ENCODE peak calls at places on chromosomes 1 and 21, in five cellular contexts. One of them, this sample, is unnamed.

GRCh38 chr1:50704126-50704525 is 255.9 kb downstream of the FAF1 start:
- DNase-seq in SK-N-SH: peak
- DNase-seq in HepG2: peak
- DNase-seq in K562: peak
- DNase-seq in HCT116: peak
- DNase-seq in this sample: no peak

GRCh38 chr1:54543729-54544496 is 4.1 kb upstream of the ACOT11 start:
- DNase-seq in SK-N-SH: peak
- DNase-seq in HepG2: no peak
- DNase-seq in K562: no peak
- DNase-seq in HCT116: no peak
- DNase-seq in this sample: no peak

GRCh38 chr1:181166377-181167196 is 78.1 kb downstream of the IER5 start:
- DNase-seq in SK-N-SH: peak
- DNase-seq in HepG2: peak
- DNase-seq in K562: peak
- DNase-seq in HCT116: peak
- DNase-seq in this sample: no peak

GRCh38 chr21:34802180-34802899 is 133.5 kb downstream of the CLIC6 start:
- DNase-seq in SK-N-SH: no peak
- DNase-seq in HepG2: no peak
- DNase-seq in K562: no peak
- DNase-seq in HCT116: no peak
- DNase-seq in this sample: no peak

GRCh38 chr1:230394134-230394533 is 32.0 kb downstream of the PGBD5 start:
- DNase-seq in SK-N-SH: no peak
- DNase-seq in HepG2: no peak
- DNase-seq in K562: no peak
- DNase-seq in HCT116: no peak
- DNase-seq in this sample: no peak

GRCh38 chr1:208597571-208597970 is 353.4 kb upstream of the PLXNA2 start:
- DNase-seq in SK-N-SH: no peak
- DNase-seq in HepG2: no peak
- DNase-seq in K562: no peak
- DNase-seq in HCT116: no peak
- DNase-seq in this sample: no peak

GRCh38 chr1:237792149-237792548 is 98.6 kb downstream of the ZP4 start:
- DNase-seq in SK-N-SH: no peak
- DNase-seq in HepG2: no peak
- DNase-seq in K562: no peak
- DNase-seq in HCT116: no peak
- DNase-seq in this sample: no peak

GRCh38 chr1:111270781-111271463 is 19.7 kb upstream of the CHIA start:
- DNase-seq in SK-N-SH: peak
- DNase-seq in HepG2: no peak
- DNase-seq in K562: no peak
- DNase-seq in HCT116: no peak
- DNase-seq in this sample: no peak

GRCh38 chr1:66276229-66276628 is 257.7 kb upstream of the SGIP1 start:
- DNase-seq in SK-N-SH: no peak
- DNase-seq in HepG2: no peak
- DNase-seq in K562: no peak
- DNase-seq in HCT116: no peak
- DNase-seq in this sample: peak

GRCh38 chr1:158818560-158818959 is 12.6 kb upstream of the MNDA start:
- DNase-seq in SK-N-SH: no peak
- DNase-seq in HepG2: no peak
- DNase-seq in K562: no peak
- DNase-seq in HCT116: no peak
- DNase-seq in this sample: no peak

GRCh38 chr1:154014154-154014910 is 23.8 kb downstream of the RPS27 start:
- DNase-seq in SK-N-SH: no peak
- DNase-seq in HepG2: no peak
- DNase-seq in K562: no peak
- DNase-seq in HCT116: no peak
- DNase-seq in this sample: no peak

GRCh38 chr1:40630488-40631223 is 34.8 kb downstream of the RIMS3 start:
- DNase-seq in SK-N-SH: peak
- DNase-seq in HepG2: peak
- DNase-seq in K562: peak
- DNase-seq in HCT116: peak
- DNase-seq in this sample: no peak

GRCh38 chr21:44938976-44939531 is 775 bp upstream of the SLX9 start:
- DNase-seq in SK-N-SH: no peak
- DNase-seq in HepG2: peak
- DNase-seq in K562: no peak
- DNase-seq in HCT116: no peak
- DNase-seq in this sample: no peak

GRCh38 chr1:211339631-211340041 is 13.0 kb downstream of the TRAF5 start:
- DNase-seq in SK-N-SH: no peak
- DNase-seq in HepG2: no peak
- DNase-seq in K562: no peak
- DNase-seq in HCT116: no peak
- DNase-seq in this sample: no peak

GRCh38 chr1:47996060-47996405 is 1.2 kb downstream of the TRABD2B start:
- DNase-seq in SK-N-SH: no peak
- DNase-seq in HepG2: no peak
- DNase-seq in K562: no peak
- DNase-seq in HCT116: no peak
- DNase-seq in this sample: no peak
- H2AFZ ChIP-seq in SK-N-SH: no peak
- H2AFZ ChIP-seq in HepG2: no peak
- H2AFZ ChIP-seq in K562: no peak
- H2AFZ ChIP-seq in HCT116: no peak
- H2AFZ ChIP-seq in this sample: no peak

GRCh38 chr1:53176452-53177344 is 19.9 kb upstream of the CPT2 start:
- DNase-seq in SK-N-SH: peak
- DNase-seq in HepG2: no peak
- DNase-seq in K562: no peak
- DNase-seq in HCT116: no peak
- DNase-seq in this sample: no peak
- TF ChIP-seq SIN3A in SK-N-SH: no peak
- TF ChIP-seq SIN3A in HepG2: no peak
- TF ChIP-seq SIN3A in K562: no peak
- TF ChIP-seq SIN3A in HCT116: no peak
- TF ChIP-seq SIN3A in this sample: no peak

DNA sequence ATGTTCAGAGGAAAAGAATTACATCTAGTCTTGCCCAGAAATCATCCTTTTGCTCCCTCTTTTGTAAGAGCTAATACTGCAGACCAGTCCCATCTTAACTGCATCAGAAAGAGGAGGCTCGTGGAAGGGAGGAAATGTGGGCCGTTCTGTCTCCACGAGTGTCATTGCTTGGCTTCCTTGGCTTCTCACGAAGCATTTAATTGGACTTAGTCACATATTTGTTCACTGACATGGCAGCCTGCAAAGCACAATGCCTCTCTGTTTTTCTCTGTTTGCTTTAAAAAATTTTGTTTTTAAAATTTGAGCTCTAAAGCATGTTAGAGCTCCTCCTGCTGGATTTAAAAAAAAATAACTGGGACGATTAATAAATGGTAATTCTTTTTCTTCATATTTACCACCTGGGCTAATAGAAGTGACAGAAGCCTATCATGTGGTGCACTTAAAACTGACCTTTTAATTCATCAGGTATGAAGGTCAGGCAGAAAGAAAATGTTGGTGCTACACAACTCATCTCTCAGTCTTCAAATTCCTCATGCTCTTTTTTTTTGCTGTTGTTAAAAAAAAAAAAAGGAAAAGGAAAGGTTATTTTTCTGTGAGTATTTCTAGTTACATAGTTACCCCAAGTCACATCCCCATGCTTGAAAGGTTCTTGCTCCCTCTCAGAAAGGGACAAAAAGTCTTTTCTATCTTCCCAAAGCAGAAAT is 21.0 kb upstream of the C1orf105 start:
- DNase-seq in SK-N-SH: peak
- DNase-seq in HepG2: peak
- DNase-seq in K562: no peak
- DNase-seq in HCT116: peak
- DNase-seq in this sample: no peak
- H2AFZ ChIP-seq in SK-N-SH: peak
- H2AFZ ChIP-seq in HepG2: peak
- H2AFZ ChIP-seq in K562: peak
- H2AFZ ChIP-seq in HCT116: peak
- H2AFZ ChIP-seq in this sample: peak

GRCh38 chr1:3712573-3713535 is 39.4 kb upstream of the CCDC27 start:
- DNase-seq in SK-N-SH: peak
- DNase-seq in HepG2: no peak
- DNase-seq in K562: no peak
- DNase-seq in HCT116: no peak
- DNase-seq in this sample: no peak
- TF ChIP-seq SIN3A in SK-N-SH: no peak
- TF ChIP-seq SIN3A in HepG2: no peak
- TF ChIP-seq SIN3A in K562: no peak
- TF ChIP-seq SIN3A in HCT116: no peak
- TF ChIP-seq SIN3A in this sample: no peak

DNA sequence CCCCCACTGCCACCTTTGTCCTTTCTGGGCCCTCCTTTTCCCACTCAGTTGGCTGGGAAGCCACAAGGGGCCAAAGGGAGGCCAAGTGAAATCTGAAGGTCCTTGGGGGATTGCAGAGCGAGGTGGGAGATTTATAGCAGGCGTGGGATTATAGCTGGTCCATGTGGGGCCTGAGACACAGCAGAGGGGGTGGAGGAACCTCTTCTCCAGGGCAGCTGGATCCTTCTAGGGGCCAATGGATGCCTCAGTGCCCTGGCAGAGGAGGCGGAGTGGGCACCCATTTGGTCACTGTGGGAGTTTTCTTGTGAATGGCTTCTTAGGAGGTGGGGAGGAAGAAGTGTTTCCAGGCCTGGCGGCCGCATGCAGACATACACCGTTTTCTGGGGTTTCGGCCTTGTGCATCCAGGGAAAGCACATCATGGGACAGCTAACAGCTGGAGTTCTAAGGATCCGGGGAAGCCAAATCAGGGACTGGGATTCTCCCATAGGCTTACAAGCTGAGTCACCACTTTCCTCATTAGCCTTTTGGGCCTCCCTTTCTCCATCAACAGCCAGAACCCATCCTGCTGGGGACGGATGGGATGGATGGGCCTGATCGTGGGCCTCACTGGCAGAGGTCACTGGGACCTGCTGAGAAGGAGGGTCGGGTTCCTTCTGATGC is 76.5 kb downstream of the RHOU start:
- DNase-seq in SK-N-SH: no peak
- DNase-seq in HepG2: no peak
- DNase-seq in K562: no peak
- DNase-seq in HCT116: no peak
- DNase-seq in this sample: no peak
- H2AFZ ChIP-seq in SK-N-SH: no peak
- H2AFZ ChIP-seq in HepG2: no peak
- H2AFZ ChIP-seq in K562: no peak
- H2AFZ ChIP-seq in HCT116: no peak
- H2AFZ ChIP-seq in this sample: no peak

DNA sequence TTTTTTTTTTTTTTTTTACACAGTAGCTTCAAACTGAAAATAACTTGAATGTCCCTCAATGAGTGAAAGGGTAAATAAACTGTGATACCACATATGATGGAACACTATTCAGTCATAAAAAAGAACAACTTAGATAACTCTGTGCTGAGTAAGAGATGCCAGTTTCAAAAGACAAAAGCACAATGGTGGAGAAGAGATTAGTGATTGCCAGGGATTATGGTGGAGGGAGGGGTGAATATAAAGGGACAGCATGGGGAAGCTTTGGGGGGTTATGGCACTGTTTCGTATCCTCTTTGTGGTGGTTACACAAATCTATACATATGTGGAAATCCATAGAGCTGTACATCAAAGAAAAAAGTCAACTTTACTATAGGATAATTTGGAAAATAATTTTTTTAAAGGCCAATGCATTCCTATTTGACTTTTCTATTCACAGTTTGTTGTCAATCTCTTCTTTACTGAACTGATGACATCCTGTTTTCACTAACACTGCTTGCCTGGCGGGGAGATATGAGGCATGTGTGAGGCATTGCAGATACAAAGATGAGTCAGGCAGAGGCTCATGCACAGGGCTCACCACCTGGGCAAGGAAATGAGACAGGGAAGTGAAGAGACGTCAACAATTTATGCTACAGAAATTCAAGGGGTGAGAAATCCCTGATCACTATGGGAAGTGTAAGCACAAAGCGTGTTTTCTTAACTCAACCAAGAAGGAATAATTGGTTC is 302.7 kb downstream of the DUSP10 start:
- DNase-seq in SK-N-SH: no peak
- DNase-seq in HepG2: no peak
- DNase-seq in K562: no peak
- DNase-seq in HCT116: peak
- DNase-seq in this sample: peak
- TF ChIP-seq SIN3A in SK-N-SH: peak
- TF ChIP-seq SIN3A in HepG2: no peak
- TF ChIP-seq SIN3A in K562: no peak
- TF ChIP-seq SIN3A in HCT116: peak
- TF ChIP-seq SIN3A in this sample: no peak

This sample was measured in GM12878.